ENCODE peak calls at places on chromosomes 2 and 18, in nine cellular contexts. One of them, this sample, is unnamed.
A peak's percentile ranks its signal among the peaks of the same experiment; 100 is the strongest.

GRCh38 chr2:240392084-240392947 is 43.1 kb upstream of the GPC1 start:
- DNase-seq in endothelial cell: no peak
- DNase-seq in adrenal gland: peak; percentile 16
- DNase-seq in WTC11: peak; percentile 7
- DNase-seq in brain microvascular endothelial cell: no peak
- DNase-seq in activated B cell treated with CpG ODN at 0.5 μM for 24 hours: no peak
- DNase-seq in tibial nerve: peak; percentile 11
- DNase-seq in Peyer's patch: no peak
- DNase-seq in spleen: peak; percentile 69
- DNase-seq in this sample: no peak

GRCh38 chr18:46336278-46337205 is 232.4 kb downstream of the HAUS1 start:
- DNase-seq in endothelial cell: no peak
- DNase-seq in adrenal gland: no peak
- DNase-seq in WTC11: no peak
- DNase-seq in brain microvascular endothelial cell: no peak
- DNase-seq in activated B cell treated with CpG ODN at 0.5 μM for 24 hours: no peak
- DNase-seq in tibial nerve: no peak
- DNase-seq in Peyer's patch: no peak
- DNase-seq in spleen: peak; percentile 62
- DNase-seq in this sample: no peak

GRCh38 chr2:109185801-109186570 is 57.0 kb downstream of the SH3RF3 start:
- DNase-seq in endothelial cell: no peak
- DNase-seq in adrenal gland: peak; percentile 81
- DNase-seq in WTC11: no peak
- DNase-seq in brain microvascular endothelial cell: no peak
- DNase-seq in activated B cell treated with CpG ODN at 0.5 μM for 24 hours: no peak
- DNase-seq in tibial nerve: no peak
- DNase-seq in Peyer's patch: no peak
- DNase-seq in spleen: no peak
- DNase-seq in this sample: no peak

GRCh38 chr2:231191896-231192872 is 6.2 kb upstream of the ARMC9 start:
- DNase-seq in endothelial cell: peak; percentile 71
- DNase-seq in adrenal gland: peak; percentile 76
- DNase-seq in WTC11: peak; percentile 80
- DNase-seq in brain microvascular endothelial cell: peak; percentile 82
- DNase-seq in activated B cell treated with CpG ODN at 0.5 μM for 24 hours: no peak
- DNase-seq in tibial nerve: peak; percentile 71
- DNase-seq in Peyer's patch: no peak
- DNase-seq in spleen: no peak
- DNase-seq in this sample: no peak

GRCh38 chr2:45923701-45924100 is 272.2 kb downstream of the PRKCE start:
- DNase-seq in endothelial cell: no peak
- DNase-seq in adrenal gland: no peak
- DNase-seq in WTC11: no peak
- DNase-seq in brain microvascular endothelial cell: no peak
- DNase-seq in activated B cell treated with CpG ODN at 0.5 μM for 24 hours: no peak
- DNase-seq in tibial nerve: no peak
- DNase-seq in Peyer's patch: no peak
- DNase-seq in spleen: no peak
- DNase-seq in this sample: no peak

GRCh38 chr2:141027221-141027620 is 1103.6 kb downstream of the LRP1B start:
- DNase-seq in endothelial cell: no peak
- DNase-seq in adrenal gland: no peak
- DNase-seq in WTC11: no peak
- DNase-seq in brain microvascular endothelial cell: no peak
- DNase-seq in activated B cell treated with CpG ODN at 0.5 μM for 24 hours: no peak
- DNase-seq in tibial nerve: no peak
- DNase-seq in Peyer's patch: no peak
- DNase-seq in spleen: no peak
- DNase-seq in this sample: no peak

GRCh38 chr2:173354073-173354600 is 535 bp upstream of the CDCA7 start:
- DNase-seq in endothelial cell: no peak
- DNase-seq in adrenal gland: no peak
- DNase-seq in WTC11: no peak
- DNase-seq in brain microvascular endothelial cell: no peak
- DNase-seq in activated B cell treated with CpG ODN at 0.5 μM for 24 hours: no peak
- DNase-seq in tibial nerve: no peak
- DNase-seq in Peyer's patch: no peak
- DNase-seq in spleen: no peak
- DNase-seq in this sample: no peak

GRCh38 chr2:116747103-116747502 is 1067.4 kb upstream of the DDX18 start:
- DNase-seq in endothelial cell: no peak
- DNase-seq in adrenal gland: no peak
- DNase-seq in WTC11: no peak
- DNase-seq in brain microvascular endothelial cell: no peak
- DNase-seq in activated B cell treated with CpG ODN at 0.5 μM for 24 hours: no peak
- DNase-seq in tibial nerve: no peak
- DNase-seq in Peyer's patch: no peak
- DNase-seq in spleen: no peak
- DNase-seq in this sample: no peak

GRCh38 chr2:29115797-29116781 is 874 bp downstream of the CLIP4 start:
- DNase-seq in endothelial cell: no peak
- DNase-seq in adrenal gland: peak; percentile 37
- DNase-seq in WTC11: peak; percentile 21
- DNase-seq in brain microvascular endothelial cell: peak; percentile 75
- DNase-seq in activated B cell treated with CpG ODN at 0.5 μM for 24 hours: peak; percentile 29
- DNase-seq in tibial nerve: peak; percentile 77
- DNase-seq in Peyer's patch: peak; percentile 86
- DNase-seq in spleen: peak; percentile 89
- DNase-seq in this sample: peak; percentile 93

GRCh38 chr2:105468655-105469042 is 69.8 kb upstream of the FHL2 start:
- DNase-seq in endothelial cell: no peak
- DNase-seq in adrenal gland: no peak
- DNase-seq in WTC11: no peak
- DNase-seq in brain microvascular endothelial cell: no peak
- DNase-seq in activated B cell treated with CpG ODN at 0.5 μM for 24 hours: no peak
- DNase-seq in tibial nerve: no peak
- DNase-seq in Peyer's patch: no peak
- DNase-seq in spleen: no peak
- DNase-seq in this sample: no peak

GRCh38 chr2:42371621-42372473 is 10.8 kb upstream of the COX7A2L start:
- DNase-seq in endothelial cell: no peak
- DNase-seq in adrenal gland: peak; percentile 40
- DNase-seq in WTC11: no peak
- DNase-seq in brain microvascular endothelial cell: no peak
- DNase-seq in activated B cell treated with CpG ODN at 0.5 μM for 24 hours: no peak
- DNase-seq in tibial nerve: no peak
- DNase-seq in Peyer's patch: no peak
- DNase-seq in spleen: no peak
- DNase-seq in this sample: no peak

GRCh38 chr2:160203007-160203406 is 2.9 kb upstream of the ITGB6 start:
- DNase-seq in endothelial cell: no peak
- DNase-seq in adrenal gland: no peak
- DNase-seq in WTC11: no peak
- DNase-seq in brain microvascular endothelial cell: no peak
- DNase-seq in activated B cell treated with CpG ODN at 0.5 μM for 24 hours: no peak
- DNase-seq in tibial nerve: no peak
- DNase-seq in Peyer's patch: no peak
- DNase-seq in spleen: no peak
- DNase-seq in this sample: no peak

GRCh38 chr2:39133215-39133851 is 12.5 kb upstream of the SOS1 start:
- DNase-seq in endothelial cell: no peak
- DNase-seq in adrenal gland: no peak
- DNase-seq in WTC11: no peak
- DNase-seq in brain microvascular endothelial cell: no peak
- DNase-seq in activated B cell treated with CpG ODN at 0.5 μM for 24 hours: no peak
- DNase-seq in tibial nerve: no peak
- DNase-seq in Peyer's patch: no peak
- DNase-seq in spleen: no peak
- DNase-seq in this sample: no peak

GRCh38 chr2:88190808-88191721 is 20.9 kb downstream of the THNSL2 start:
- DNase-seq in endothelial cell: peak; percentile 67
- DNase-seq in adrenal gland: peak; percentile 31
- DNase-seq in WTC11: peak; percentile 74
- DNase-seq in brain microvascular endothelial cell: no peak
- DNase-seq in activated B cell treated with CpG ODN at 0.5 μM for 24 hours: no peak
- DNase-seq in tibial nerve: no peak
- DNase-seq in Peyer's patch: no peak
- DNase-seq in spleen: no peak
- DNase-seq in this sample: no peak

GRCh38 chr2:11099122-11100065 is 55.9 kb upstream of the SLC66A3 start:
- DNase-seq in endothelial cell: no peak
- DNase-seq in adrenal gland: no peak
- DNase-seq in WTC11: no peak
- DNase-seq in brain microvascular endothelial cell: no peak
- DNase-seq in activated B cell treated with CpG ODN at 0.5 μM for 24 hours: no peak
- DNase-seq in tibial nerve: no peak
- DNase-seq in Peyer's patch: no peak
- DNase-seq in spleen: peak; percentile 47
- DNase-seq in this sample: no peak
- TF ChIP-seq CTCF in endothelial cell: no peak
- TF ChIP-seq CTCF in adrenal gland: no peak
- TF ChIP-seq CTCF in WTC11: no peak
- TF ChIP-seq CTCF in brain microvascular endothelial cell: no peak
- TF ChIP-seq CTCF in activated B cell treated with CpG ODN at 0.5 μM for 24 hours: no peak
- TF ChIP-seq CTCF in tibial nerve: no peak
- TF ChIP-seq CTCF in Peyer's patch: no peak
- TF ChIP-seq CTCF in spleen: no peak
- TF ChIP-seq CTCF in this sample: no peak

GRCh38 chr18:26406854-26407517 is 141.4 kb downstream of the KCTD1 start:
- DNase-seq in endothelial cell: no peak
- DNase-seq in adrenal gland: no peak
- DNase-seq in WTC11: no peak
- DNase-seq in brain microvascular endothelial cell: no peak
- DNase-seq in activated B cell treated with CpG ODN at 0.5 μM for 24 hours: no peak
- DNase-seq in tibial nerve: no peak
- DNase-seq in Peyer's patch: no peak
- DNase-seq in spleen: no peak
- DNase-seq in this sample: no peak

GRCh38 chr18:26406294-26406693 is 142.1 kb downstream of the KCTD1 start:
- DNase-seq in endothelial cell: no peak
- DNase-seq in adrenal gland: no peak
- DNase-seq in WTC11: no peak
- DNase-seq in brain microvascular endothelial cell: no peak
- DNase-seq in activated B cell treated with CpG ODN at 0.5 μM for 24 hours: no peak
- DNase-seq in tibial nerve: no peak
- DNase-seq in Peyer's patch: no peak
- DNase-seq in spleen: no peak
- DNase-seq in this sample: no peak

GRCh38 chr18:26407721-26408601 is 140.4 kb downstream of the KCTD1 start:
- DNase-seq in endothelial cell: no peak
- DNase-seq in adrenal gland: no peak
- DNase-seq in WTC11: no peak
- DNase-seq in brain microvascular endothelial cell: no peak
- DNase-seq in activated B cell treated with CpG ODN at 0.5 μM for 24 hours: no peak
- DNase-seq in tibial nerve: no peak
- DNase-seq in Peyer's patch: no peak
- DNase-seq in spleen: no peak
- DNase-seq in this sample: no peak

GRCh38 chr18:26403451-26403850 is 144.9 kb downstream of the KCTD1 start:
- DNase-seq in endothelial cell: no peak
- DNase-seq in adrenal gland: no peak
- DNase-seq in WTC11: no peak
- DNase-seq in brain microvascular endothelial cell: no peak
- DNase-seq in activated B cell treated with CpG ODN at 0.5 μM for 24 hours: no peak
- DNase-seq in tibial nerve: no peak
- DNase-seq in Peyer's patch: no peak
- DNase-seq in spleen: no peak
- DNase-seq in this sample: no peak

GRCh38 chr18:26405190-26405781 is 143.1 kb downstream of the KCTD1 start:
- DNase-seq in endothelial cell: no peak
- DNase-seq in adrenal gland: peak; percentile 43
- DNase-seq in WTC11: peak; percentile 31
- DNase-seq in brain microvascular endothelial cell: peak; percentile 12
- DNase-seq in activated B cell treated with CpG ODN at 0.5 μM for 24 hours: no peak
- DNase-seq in tibial nerve: no peak
- DNase-seq in Peyer's patch: no peak
- DNase-seq in spleen: no peak
- DNase-seq in this sample: no peak
- TF ChIP-seq CTCF in endothelial cell: no peak
- TF ChIP-seq CTCF in adrenal gland: peak; percentile 21
- TF ChIP-seq CTCF in WTC11: no peak
- TF ChIP-seq CTCF in brain microvascular endothelial cell: peak; percentile 65
- TF ChIP-seq CTCF in activated B cell treated with CpG ODN at 0.5 μM for 24 hours: no peak
- TF ChIP-seq CTCF in tibial nerve: peak; percentile 62
- TF ChIP-seq CTCF in Peyer's patch: peak; percentile 14
- TF ChIP-seq CTCF in spleen: peak; percentile 22
- TF ChIP-seq CTCF in this sample: no peak

DNA sequence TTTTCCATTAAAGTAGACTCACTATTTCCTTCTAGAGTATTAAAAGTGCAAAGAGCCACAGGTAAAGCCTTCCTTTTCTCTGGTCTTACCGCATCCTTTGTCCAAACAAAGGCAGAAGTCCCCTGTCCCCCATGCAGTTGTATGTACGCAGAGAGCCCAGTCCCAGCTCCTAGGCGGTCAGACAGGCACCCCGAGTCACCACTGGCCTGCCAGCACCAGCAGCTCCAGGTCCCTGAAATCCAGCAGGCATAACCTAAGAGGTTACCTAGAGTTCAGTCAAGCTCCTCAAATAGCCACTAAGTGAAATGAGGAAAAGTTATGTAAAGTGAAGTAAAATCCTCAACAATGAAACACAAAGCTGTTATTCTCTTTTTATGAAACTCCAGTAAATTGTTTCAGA is 60.4 kb upstream of the TWIST2 start:
- DNase-seq in endothelial cell: no peak
- DNase-seq in adrenal gland: no peak
- DNase-seq in WTC11: no peak
- DNase-seq in brain microvascular endothelial cell: no peak
- DNase-seq in activated B cell treated with CpG ODN at 0.5 μM for 24 hours: no peak
- DNase-seq in tibial nerve: no peak
- DNase-seq in Peyer's patch: no peak
- DNase-seq in spleen: no peak
- DNase-seq in this sample: no peak
- TF ChIP-seq CTCF in endothelial cell: no peak
- TF ChIP-seq CTCF in adrenal gland: no peak
- TF ChIP-seq CTCF in WTC11: no peak
- TF ChIP-seq CTCF in brain microvascular endothelial cell: no peak
- TF ChIP-seq CTCF in activated B cell treated with CpG ODN at 0.5 μM for 24 hours: no peak
- TF ChIP-seq CTCF in tibial nerve: no peak
- TF ChIP-seq CTCF in Peyer's patch: no peak
- TF ChIP-seq CTCF in spleen: no peak
- TF ChIP-seq CTCF in this sample: no peak

DNA sequence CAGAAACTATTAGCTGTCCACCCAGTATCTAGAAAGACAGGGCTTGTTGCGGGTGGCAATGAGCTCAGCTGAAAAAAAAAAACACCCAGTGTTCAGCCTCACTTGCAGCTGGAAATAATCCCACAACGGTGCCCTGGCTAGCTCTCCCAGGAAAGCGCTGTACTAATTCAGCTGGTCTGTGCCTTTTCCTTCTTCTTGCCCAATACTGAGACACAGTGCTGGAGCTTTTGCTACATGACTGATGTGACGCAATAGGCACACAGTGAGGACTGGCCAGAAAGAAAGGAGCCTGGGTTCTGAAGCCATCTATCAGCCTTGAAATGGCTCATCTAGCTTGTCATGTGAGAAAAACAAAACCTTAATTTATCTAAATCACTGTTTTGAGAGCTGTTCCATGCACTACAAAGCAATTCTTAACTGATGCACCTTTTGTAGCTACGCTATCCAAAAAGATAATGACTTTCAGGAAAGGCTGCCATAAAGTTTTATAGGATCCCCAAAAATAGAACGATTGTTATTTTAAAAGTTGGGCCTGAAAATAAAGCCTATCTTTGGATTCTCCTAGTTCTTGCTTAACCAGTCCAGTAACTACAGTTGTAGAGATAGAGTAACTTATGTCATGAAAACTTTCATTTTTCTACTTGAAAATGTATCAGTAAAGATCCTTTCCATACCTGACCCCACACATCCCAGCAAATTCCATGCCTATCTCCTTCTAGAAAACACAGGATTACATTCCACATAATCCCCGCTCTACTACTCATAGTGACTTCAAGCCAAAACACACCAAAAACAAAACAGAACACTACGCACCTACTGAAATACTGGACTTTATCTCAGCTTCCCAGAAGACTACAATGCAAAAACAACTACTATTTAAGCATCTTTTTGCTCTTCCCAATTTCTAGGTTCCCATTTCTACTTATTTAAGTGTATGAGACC is 15.9 kb downstream of the KIDINS220 start:
- DNase-seq in endothelial cell: no peak
- DNase-seq in adrenal gland: peak; percentile 43
- DNase-seq in WTC11: no peak
- DNase-seq in brain microvascular endothelial cell: no peak
- DNase-seq in activated B cell treated with CpG ODN at 0.5 μM for 24 hours: no peak
- DNase-seq in tibial nerve: peak; percentile 38
- DNase-seq in Peyer's patch: no peak
- DNase-seq in spleen: no peak
- DNase-seq in this sample: no peak
- TF ChIP-seq CTCF in endothelial cell: no peak
- TF ChIP-seq CTCF in adrenal gland: no peak
- TF ChIP-seq CTCF in WTC11: no peak
- TF ChIP-seq CTCF in brain microvascular endothelial cell: no peak
- TF ChIP-seq CTCF in activated B cell treated with CpG ODN at 0.5 μM for 24 hours: no peak
- TF ChIP-seq CTCF in tibial nerve: no peak
- TF ChIP-seq CTCF in Peyer's patch: no peak
- TF ChIP-seq CTCF in spleen: no peak
- TF ChIP-seq CTCF in this sample: no peak